ENCODE peak calls at places on chromosome 12, in eight cellular contexts. V is GM23248, L is aorta, Y is adrenal gland, M is right cardiac atrium, P is IMR-90, J is H9, N is PC-3. I is an unnamed sample.

GRCh38 chr12:44961887-44962286 is 85.8 kb upstream of the NELL2 start:
- DNase-seq in V (no peak), L (no peak), Y (no peak), M (no peak), P (no peak), J (no peak), N (no peak), I (no peak)

GRCh38 chr12:110348431-110349059 is 55.0 kb downstream of the ANAPC7 start:
- DNase-seq in V (no peak), L (peak), Y (peak), M (no peak), P (no peak), J (no peak), N (no peak), I (no peak)

GRCh38 chr12:118537481-118537917 is 161.1 kb downstream of the SUDS3 start:
- DNase-seq in V (no peak), L (peak), Y (no peak), M (peak), P (no peak), J (peak), N (no peak), I (no peak)

GRCh38 chr12:15563683-15564082 is 225.5 kb downstream of the EPS8 start:
- DNase-seq in V (peak), L (no peak), Y (no peak), M (no peak), P (peak), J (no peak), N (no peak), I (peak)

GRCh38 chr12:115916910-115917668 is 360.4 kb downstream of the MED13L start:
- DNase-seq in V (peak), L (peak), Y (peak), M (peak), P (no peak), J (peak), N (peak), I (peak)

GRCh38 chr12:124369055-124369900 is 74.4 kb downstream of the RFLNA start:
- DNase-seq in V (peak), L (peak), Y (peak), M (peak), P (peak), J (no peak), N (peak), I (peak)

GRCh38 chr12:2963154-2963759 is 4.1 kb downstream of the TEAD4 start:
- DNase-seq in V (no peak), L (no peak), Y (no peak), M (peak), P (no peak), J (peak), N (no peak), I (peak)

GRCh38 chr12:87967871-87968270 is 61.3 kb downstream of the C12orf50 start:
- DNase-seq in V (no peak), L (no peak), Y (no peak), M (no peak), P (no peak), J (no peak), N (no peak), I (no peak)

GRCh38 chr12:48380596-48380995 is 29.9 kb upstream of the ZNF641 start:
- DNase-seq in V (no peak), L (no peak), Y (no peak), M (no peak), P (no peak), J (no peak), N (no peak), I (no peak)

GRCh38 chr12:71107976-71108749 is 49.6 kb downstream of the TSPAN8 start:
- DNase-seq in V (no peak), L (no peak), Y (no peak), M (no peak), P (no peak), J (no peak), N (no peak), I (peak)

GRCh38 chr12:128521981-128522380 is 255.0 kb downstream of the TMEM132C start:
- DNase-seq in V (no peak), L (no peak), Y (no peak), M (no peak), P (no peak), J (no peak), N (no peak), I (no peak)

GRCh38 chr12:18942669-18943068 is 186.9 kb upstream of the PLEKHA5 start:
- DNase-seq in V (no peak), L (no peak), Y (no peak), M (no peak), P (no peak), J (no peak), N (no peak), I (no peak)

GRCh38 chr12:17809206-17809605 is 280.8 kb downstream of the RERGL start:
- DNase-seq in V (no peak), L (no peak), Y (no peak), M (no peak), P (no peak), J (no peak), N (no peak), I (no peak)

GRCh38 chr12:5480953-5481300 is 49.0 kb downstream of the NTF3 start:
- DNase-seq in V (no peak), L (no peak), Y (no peak), M (no peak), P (no peak), J (peak), N (no peak), I (no peak)

GRCh38 chr12:90959538-90960139 is 4.7 kb upstream of the CCER1 start:
- DNase-seq in V (peak), L (no peak), Y (peak), M (no peak), P (peak), J (no peak), N (peak), I (peak)

GRCh38 chr12:47903151-47903611 is 1.6 kb downstream of the VDR start:
- DNase-seq in V (peak), L (peak), Y (peak), M (peak), P (peak), J (no peak), N (peak), I (peak)

GRCh38 chr12:79156846-79157463 is 292.4 kb downstream of the SYT1 start:
- DNase-seq in V (no peak), L (no peak), Y (no peak), M (no peak), P (no peak), J (no peak), N (no peak), I (peak)

GRCh38 chr12:66066071-66066928 is 64.2 kb downstream of the LLPH start:
- DNase-seq in V (peak), L (no peak), Y (no peak), M (no peak), P (peak), J (no peak), N (no peak), I (peak)

GRCh38 chr12:113794774-113795173 is 171.4 kb downstream of the RBM19 start:
- DNase-seq in V (no peak), L (no peak), Y (no peak), M (no peak), P (no peak), J (no peak), N (no peak), I (no peak)

GRCh38 chr12:113798552-113798951 is 167.6 kb downstream of the RBM19 start:
- DNase-seq in V (no peak), L (no peak), Y (no peak), M (no peak), P (no peak), J (peak), N (no peak), I (no peak)

GRCh38 chr12:113796086-113796827 is 169.9 kb downstream of the RBM19 start:
- DNase-seq in V (no peak), L (no peak), Y (no peak), M (no peak), P (no peak), J (no peak), N (no peak), I (peak)

GRCh38 chr12:113797535-113797868 is 168.6 kb downstream of the RBM19 start:
- DNase-seq in V (no peak), L (no peak), Y (no peak), M (no peak), P (no peak), J (no peak), N (no peak), I (no peak)

GRCh38 chr12:113796852-113797534 is 169.1 kb downstream of the RBM19 start:
- DNase-seq in V (no peak), L (no peak), Y (no peak), M (no peak), P (no peak), J (no peak), N (no peak), I (no peak)
- H3K27ac ChIP-seq in V (no peak), L (no peak), Y (no peak), M (no peak), P (no peak), J (no peak), N (no peak), I (no peak)

GRCh38 chr12:57863676-57864075 is 17.1 kb upstream of the CTDSP2 start:
- DNase-seq in V (no peak), L (no peak), Y (no peak), M (no peak), P (no peak), J (no peak), N (no peak), I (peak)
- H3K27ac ChIP-seq in V (peak), L (peak), Y (peak), M (peak), P (peak), J (no peak), N (no peak), I (no peak)

GRCh38 chr12:49806877-49807276 is 21.3 kb downstream of the NCKAP5L start:
- DNase-seq in V (no peak), L (peak), Y (no peak), M (no peak), P (no peak), J (no peak), N (no peak), I (no peak)
- H3K27ac ChIP-seq in V (no peak), L (no peak), Y (no peak), M (no peak), P (no peak), J (no peak), N (no peak), I (no peak)

GRCh38 chr12:27580561-27581330 is 56.7 kb downstream of the PPFIBP1 start:
- DNase-seq in V (no peak), L (no peak), Y (peak), M (no peak), P (no peak), J (no peak), N (no peak), I (no peak)
- H3K27ac ChIP-seq in V (no peak), L (no peak), Y (no peak), M (peak), P (no peak), J (no peak), N (no peak), I (peak)

I was measured in osteoblast.